ENCODE peak calls at places on chromosomes 12 and 14, in eight cellular contexts. One of them, this sample, is unnamed.

GRCh38 chr12:24750263-24750662 is 198.6 kb downstream of the BCAT1 start:
- DNase-seq in activated T-cell treated with anti-CD3 and anti-CD28 coated beads for 1 hour: no peak
- DNase-seq in IMR-90: no peak
- DNase-seq in amniotic stem cell: no peak
- DNase-seq in GM12891: no peak
- DNase-seq in posterior cingulate gyrus: no peak
- DNase-seq in WTC11: peak
- DNase-seq in fibroblast of the aortic adventitia: no peak
- DNase-seq in this sample: no peak

GRCh38 chr12:6829532-6830220 is 1.5 kb downstream of the P3H3 start:
- DNase-seq in posterior cingulate gyrus: no peak
- DNase-seq in IMR-90: peak
- DNase-seq in amniotic stem cell: peak
- DNase-seq in fibroblast of the aortic adventitia: no peak
- DNase-seq in GM12891: no peak
- DNase-seq in WTC11: peak
- DNase-seq in activated T-cell treated with anti-CD3 and anti-CD28 coated beads for 1 hour: no peak
- DNase-seq in this sample: no peak

GRCh38 chr14:102055181-102055901 is 31.5 kb downstream of the HSP90AA1 start:
- DNase-seq in amniotic stem cell: peak
- DNase-seq in IMR-90: peak
- DNase-seq in WTC11: peak
- DNase-seq in fibroblast of the aortic adventitia: peak
- DNase-seq in posterior cingulate gyrus: no peak
- DNase-seq in activated T-cell treated with anti-CD3 and anti-CD28 coated beads for 1 hour: no peak
- DNase-seq in GM12891: no peak
- DNase-seq in this sample: no peak

GRCh38 chr14:89540009-89540829 is 123.2 kb upstream of the FOXN3 start:
- DNase-seq in activated T-cell treated with anti-CD3 and anti-CD28 coated beads for 1 hour: no peak
- DNase-seq in IMR-90: peak
- DNase-seq in GM12891: no peak
- DNase-seq in posterior cingulate gyrus: no peak
- DNase-seq in amniotic stem cell: peak
- DNase-seq in WTC11: no peak
- DNase-seq in fibroblast of the aortic adventitia: peak
- DNase-seq in this sample: no peak

GRCh38 chr12:111819191-111820158 is 22.6 kb upstream of the MAPKAPK5 start:
- DNase-seq in posterior cingulate gyrus: no peak
- DNase-seq in amniotic stem cell: no peak
- DNase-seq in activated T-cell treated with anti-CD3 and anti-CD28 coated beads for 1 hour: no peak
- DNase-seq in IMR-90: no peak
- DNase-seq in WTC11: no peak
- DNase-seq in GM12891: no peak
- DNase-seq in fibroblast of the aortic adventitia: no peak
- DNase-seq in this sample: no peak

GRCh38 chr12:25083211-25083610 is 111.7 kb downstream of the DNAI7 start:
- DNase-seq in activated T-cell treated with anti-CD3 and anti-CD28 coated beads for 1 hour: no peak
- DNase-seq in amniotic stem cell: no peak
- DNase-seq in fibroblast of the aortic adventitia: no peak
- DNase-seq in WTC11: no peak
- DNase-seq in IMR-90: no peak
- DNase-seq in posterior cingulate gyrus: no peak
- DNase-seq in GM12891: no peak
- DNase-seq in this sample: no peak

GRCh38 chr12:42541965-42542364 is 47.6 kb downstream of the PRICKLE1 start:
- DNase-seq in fibroblast of the aortic adventitia: peak
- DNase-seq in GM12891: no peak
- DNase-seq in IMR-90: no peak
- DNase-seq in amniotic stem cell: no peak
- DNase-seq in posterior cingulate gyrus: no peak
- DNase-seq in WTC11: no peak
- DNase-seq in activated T-cell treated with anti-CD3 and anti-CD28 coated beads for 1 hour: no peak
- DNase-seq in this sample: no peak

GRCh38 chr12:761276-761675 is 8.9 kb downstream of the WNK1 start:
- DNase-seq in fibroblast of the aortic adventitia: peak
- DNase-seq in IMR-90: no peak
- DNase-seq in activated T-cell treated with anti-CD3 and anti-CD28 coated beads for 1 hour: no peak
- DNase-seq in WTC11: no peak
- DNase-seq in amniotic stem cell: no peak
- DNase-seq in GM12891: no peak
- DNase-seq in posterior cingulate gyrus: no peak
- DNase-seq in this sample: no peak

GRCh38 chr12:92340441-92341332 is 195.0 kb upstream of the BTG1 start:
- DNase-seq in amniotic stem cell: no peak
- DNase-seq in activated T-cell treated with anti-CD3 and anti-CD28 coated beads for 1 hour: no peak
- DNase-seq in fibroblast of the aortic adventitia: peak
- DNase-seq in WTC11: no peak
- DNase-seq in posterior cingulate gyrus: no peak
- DNase-seq in GM12891: no peak
- DNase-seq in IMR-90: no peak
- DNase-seq in this sample: no peak

This sample was measured in left ventricle myocardium inferior.